ENCODE peak calls at places on chromosomes 6 and 20, in nine cellular contexts. R is D721Med, V is RPMI8226, C is GM13977, B is nephron progenitor cell, M is NCI-H2107, F is amniotic stem cell, N is HCT116, O is NCI-H524. Y is an unnamed sample.

GRCh38 chr20:1440024-1440423 is 26.6 kb downstream of the NSFL1C start:
- DNase-seq in F (no peak), C (no peak), B (no peak), N (peak), M (no peak), O (peak), V (peak), R (no peak), Y (no peak)

GRCh38 chr6:10315631-10316145 is 99.2 kb downstream of the TFAP2A start:
- DNase-seq in C (no peak), R (no peak), B (no peak), N (no peak), V (no peak), O (no peak), M (no peak), F (no peak), Y (peak)

GRCh38 chr20:59253779-59254319 is 46.6 kb upstream of the EDN3 start:
- DNase-seq in B (peak), F (no peak), C (no peak), R (no peak), N (no peak), M (no peak), O (peak), V (no peak), Y (no peak)

GRCh38 chr6:151229401-151230276 is 10.1 kb upstream of the AKAP12 start:
- DNase-seq in F (no peak), R (no peak), C (no peak), M (no peak), V (no peak), N (no peak), B (no peak), O (no peak), Y (no peak)

GRCh38 chr20:7171911-7172310 is 404.4 kb downstream of the BMP2 start:
- DNase-seq in O (no peak), R (no peak), F (no peak), C (no peak), M (no peak), N (no peak), V (no peak), B (no peak), Y (no peak)

GRCh38 chr6:75419408-75419807 is 74.2 kb downstream of the FILIP1 start:
- DNase-seq in R (no peak), N (no peak), B (no peak), F (no peak), C (no peak), O (no peak), M (no peak), V (no peak), Y (no peak)

GRCh38 chr6:119347466-119348307 is 1.9 kb downstream of the MAN1A1 start:
- DNase-seq in F (no peak), O (peak), R (no peak), B (peak), M (no peak), N (no peak), V (peak), C (peak), Y (no peak)

GRCh38 chr20:4961746-4962145 is 39.6 kb downstream of the SLC23A2 start:
- DNase-seq in B (no peak), M (no peak), F (no peak), R (no peak), O (no peak), V (no peak), N (no peak), C (no peak), Y (no peak)

GRCh38 chr6:34486106-34486740 is 20.3 kb downstream of the PACSIN1 start:
- DNase-seq in B (no peak), R (no peak), O (no peak), V (no peak), N (no peak), F (no peak), C (no peak), M (no peak), Y (no peak)

GRCh38 chr20:20741067-20742045 is 28.9 kb upstream of the RALGAPA2 start:
- DNase-seq in F (no peak), M (no peak), B (no peak), O (no peak), C (no peak), R (no peak), N (no peak), V (no peak), Y (no peak)

GRCh38 chr6:79193971-79194370 is 40.5 kb downstream of the HMGN3 start:
- DNase-seq in V (no peak), R (no peak), O (no peak), C (no peak), B (no peak), M (no peak), N (no peak), F (no peak), Y (no peak)

GRCh38 chr20:37992802-37993538 is 40.3 kb downstream of the TTI1 start:
- DNase-seq in R (peak), C (peak), O (peak), V (peak), B (peak), N (no peak), M (no peak), F (no peak), Y (no peak)

GRCh38 chr6:118317581-118318563 is 230.2 kb upstream of the PLN start:
- DNase-seq in R (no peak), M (no peak), N (no peak), C (no peak), V (no peak), O (no peak), F (no peak), B (no peak), Y (no peak)

GRCh38 chr6:144718431-144718830 is 433.3 kb downstream of the UTRN start:
- DNase-seq in O (no peak), V (no peak), R (no peak), M (no peak), F (no peak), B (no peak), C (no peak), N (no peak), Y (no peak)

GRCh38 chr6:15544321-15544900 is 118.4 kb downstream of the DTNBP1 start:
- DNase-seq in F (no peak), M (no peak), N (no peak), C (no peak), O (no peak), B (no peak), R (no peak), V (no peak), Y (no peak)

GRCh38 chr6:28587746-28588075 is 62.0 kb downstream of the GPX5 start:
- DNase-seq in N (no peak), O (no peak), V (no peak), R (no peak), F (no peak), C (no peak), B (peak), M (no peak), Y (no peak)

GRCh38 chr6:106547053-106547414 is 82.3 kb downstream of the RTN4IP1 start:
- DNase-seq in V (peak), O (no peak), C (no peak), F (no peak), M (no peak), R (no peak), N (peak), B (no peak), Y (no peak)

GRCh38 chr6:74137910-74138309 is 441.9 kb downstream of the CD109 start:
- DNase-seq in O (no peak), R (no peak), B (no peak), M (no peak), V (no peak), F (no peak), N (peak), C (no peak), Y (no peak)

GRCh38 chr20:34570859-34571306 is 12.4 kb downstream of the MAP1LC3A start:
- DNase-seq in F (peak), V (no peak), R (no peak), O (no peak), B (no peak), M (no peak), C (no peak), N (no peak), Y (no peak)

GRCh38 chr6:132687306-132687705 is 26.5 kb downstream of the VNN1 start:
- DNase-seq in B (no peak), O (no peak), R (no peak), M (no peak), F (peak), C (no peak), V (no peak), N (peak), Y (no peak)

GRCh38 chr6:107957165-107957908 is 671 bp downstream of the SEC63 start:
- DNase-seq in M (no peak), N (no peak), F (peak), C (peak), R (no peak), O (peak), B (peak), V (peak), Y (peak)

GRCh38 chr6:47302043-47302442 is 7.7 kb downstream of the TNFRSF21 start:
- DNase-seq in V (no peak), F (no peak), R (no peak), O (no peak), B (no peak), C (no peak), N (no peak), M (no peak), Y (no peak)

GRCh38 chr20:56807118-56807517 is 178.0 kb downstream of the TFAP2C start:
- DNase-seq in B (peak), N (no peak), V (no peak), F (no peak), C (no peak), M (no peak), R (no peak), O (peak), Y (no peak)

GRCh38 chr6:159217595-159218275 is 48.5 kb downstream of the FNDC1 start:
- DNase-seq in O (peak), R (no peak), F (no peak), B (peak), N (peak), M (peak), V (peak), C (peak), Y (peak)

GRCh38 chr6:2254747-2255146 is 9.3 kb upstream of the GMDS start:
- DNase-seq in O (no peak), N (no peak), R (no peak), M (no peak), B (no peak), V (no peak), F (no peak), C (no peak), Y (no peak)

GRCh38 chr6:21596379-21597242 is 3.1 kb downstream of the SOX4 start:
- DNase-seq in C (peak), R (no peak), V (no peak), N (no peak), F (peak), M (no peak), O (peak), B (peak), Y (peak)

GRCh38 chr20:62066339-62066982 is 780 bp upstream of the TAF4 start:
- DNase-seq in R (peak), O (peak), F (peak), V (peak), M (peak), C (peak), B (peak), N (no peak), Y (peak)

GRCh38 chr6:165049362-165049761 is 260.0 kb downstream of the C6orf118 start:
- DNase-seq in C (no peak), V (peak), O (peak), R (no peak), F (no peak), M (no peak), B (peak), N (peak), Y (peak)

GRCh38 chr20:41047975-41048305 is 19.3 kb downstream of the TOP1 start:
- DNase-seq in N (no peak), C (peak), V (peak), O (no peak), M (no peak), B (no peak), F (no peak), R (no peak), Y (no peak)

GRCh38 chr6:25883991-25884390 is 9.9 kb upstream of the SLC17A3 start:
- DNase-seq in F (no peak), R (no peak), O (no peak), V (no peak), C (no peak), M (no peak), N (no peak), B (no peak), Y (no peak)

GRCh38 chr6:118896339-118897136 is 2.6 kb downstream of the ASF1A start:
- DNase-seq in B (no peak), M (no peak), C (peak), F (no peak), N (peak), V (peak), R (no peak), O (peak), Y (no peak)

GRCh38 chr6:116381000-116381399 is 10.3 kb downstream of the DSE start:
- DNase-seq in V (no peak), C (no peak), F (no peak), N (no peak), B (no peak), M (no peak), O (no peak), R (no peak), Y (no peak)

GRCh38 chr6:18022398-18023231 is 35.2 kb upstream of the KIF13A start:
- DNase-seq in F (no peak), V (no peak), M (no peak), R (no peak), N (no peak), C (no peak), B (peak), O (no peak), Y (peak)

Y was measured in neural crest cell.